ENCODE peak calls at places on chromosomes 12 and 14, in four cellular contexts. K is A549, F is IMR-90, H is HepG2. O is an unnamed sample.

GRCh38 chr12:125069616-125070015 is 4.4 kb downstream of the AACS start:
- DNase-seq in K (no peak), F (no peak), H (no peak), O (no peak)

GRCh38 chr12:124608451-124608870 is 41.0 kb upstream of the NCOR2 start:
- DNase-seq in K (no peak), F (no peak), H (no peak), O (no peak)

GRCh38 chr12:102462803-102463499 is 17.4 kb downstream of the IGF1 start:
- DNase-seq in K (no peak), F (peak), H (no peak), O (no peak)

GRCh38 chr14:68842298-68842697 is 49.4 kb upstream of the ZFP36L1 start:
- DNase-seq in K (no peak), F (peak), H (no peak), O (no peak)

GRCh38 chr12:118061011-118061875 is at the start of gene WSB2:
- DNase-seq in K (peak), F (peak), H (no peak), O (peak)

GRCh38 chr14:32013083-32013482 is 64.0 kb upstream of the ARHGAP5 start:
- DNase-seq in K (no peak), F (no peak), H (peak), O (no peak)

GRCh38 chr14:38662781-38663180 is 406.9 kb upstream of the CLEC14A start:
- DNase-seq in K (no peak), F (no peak), H (no peak), O (no peak)

GRCh38 chr12:66678640-66679268 is at the start of gene GRIP1:
- DNase-seq in K (no peak), F (no peak), H (no peak), O (no peak)

GRCh38 chr12:21483531-21483930 is 17.9 kb downstream of the RECQL start:
- DNase-seq in K (no peak), F (no peak), H (no peak), O (no peak)

GRCh38 chr14:102392506-102392905 is 29.8 kb downstream of the TECPR2 start:
- DNase-seq in K (no peak), F (peak), H (no peak), O (no peak)

GRCh38 chr12:124474709-124475108 is 92.7 kb downstream of the NCOR2 start:
- DNase-seq in K (no peak), F (no peak), H (no peak), O (no peak)

GRCh38 chr12:89353188-89353822 is 1.0 kb upstream of the DUSP6 start:
- DNase-seq in K (peak), F (peak), H (peak), O (no peak)

GRCh38 chr12:64781374-64782029 is 22.3 kb upstream of the GNS start:
- DNase-seq in K (no peak), F (no peak), H (no peak), O (no peak)

GRCh38 chr12:45721374-45721773 is 8.1 kb upstream of the ARID2 start:
- DNase-seq in K (no peak), F (no peak), H (no peak), O (no peak)

GRCh38 chr14:97956944-97957343 is 1159.8 kb downstream of the VRK1 start:
- DNase-seq in K (no peak), F (no peak), H (no peak), O (no peak)

GRCh38 chr14:67735361-67735921 is 33.8 kb downstream of the RDH12 start:
- DNase-seq in K (no peak), F (no peak), H (no peak), O (no peak)

GRCh38 chr12:110079477-110080400 is 31.4 kb upstream of the C12orf76 start:
- DNase-seq in K (peak), F (peak), H (peak), O (peak)

GRCh38 chr12:53940448-53941014 is 1.9 kb downstream of the HOXC13 start:
- DNase-seq in K (no peak), F (no peak), H (no peak), O (no peak)

GRCh38 chr12:105083551-105084105 is 630 bp downstream of the ALDH1L2 start:
- DNase-seq in K (peak), F (peak), H (no peak), O (peak)

GRCh38 chr12:114306646-114307045 is 99.3 kb downstream of the TBX5 start:
- DNase-seq in K (no peak), F (peak), H (no peak), O (no peak)

GRCh38 chr14:56135001-56135400 is 16.8 kb downstream of the PELI2 start:
- DNase-seq in K (no peak), F (no peak), H (no peak), O (no peak)

GRCh38 chr12:122860052-122860853 is 25.0 kb downstream of the HIP1R start:
- DNase-seq in K (peak), F (peak), H (peak), O (peak)

GRCh38 chr12:106642991-106643390 is 60.2 kb downstream of the RFX4 start:
- DNase-seq in K (no peak), F (no peak), H (no peak), O (no peak)

GRCh38 chr14:75542585-75543091 is 20.4 kb downstream of the BATF start:
- DNase-seq in K (no peak), F (no peak), H (no peak), O (peak)
- TF ChIP-seq MAZ in K (no peak), F (no peak), H (no peak), O (no peak)

GRCh38 chr12:95784886-95785285 is 5.7 kb downstream of the NTN4 start:
- DNase-seq in K (no peak), F (no peak), H (no peak), O (no peak)
- H3K4me2 ChIP-seq in K (peak), F (peak), H (no peak), O (no peak)

DNA sequence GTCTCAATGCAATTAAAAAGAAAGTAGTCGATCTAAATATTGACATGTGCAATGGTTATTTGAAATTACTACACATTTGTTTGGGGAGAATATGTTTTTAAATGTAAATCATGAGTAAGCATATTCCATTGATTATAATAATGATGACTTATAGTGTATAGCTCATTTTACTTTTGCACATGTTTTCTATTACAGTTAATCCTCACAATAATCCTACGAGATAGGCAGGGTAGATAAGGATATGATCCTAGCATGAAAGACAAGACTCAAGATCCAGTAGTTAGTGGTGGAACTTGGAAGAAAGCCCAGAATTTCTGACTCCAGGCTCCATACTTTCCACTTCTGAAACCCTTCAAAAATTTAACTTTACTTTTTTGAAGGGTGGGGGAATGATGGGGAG is 94.0 kb downstream of the NAV3 start:
- DNase-seq in K (no peak), F (peak), H (no peak), O (no peak)
- TF ChIP-seq MAZ in K (no peak), F (no peak), H (no peak), O (no peak)

GRCh38 chr12:92032101-92032500 is 113.5 kb downstream of the BTG1 start:
- DNase-seq in K (no peak), F (no peak), H (no peak), O (no peak)

GRCh38 chr12:92034858-92035401 is 110.7 kb downstream of the BTG1 start:
- DNase-seq in K (peak), F (peak), H (peak), O (no peak)

GRCh38 chr12:92032965-92033364 is 112.7 kb downstream of the BTG1 start:
- DNase-seq in K (no peak), F (no peak), H (no peak), O (no peak)

GRCh38 chr12:92035477-92035876 is 110.2 kb downstream of the BTG1 start:
- DNase-seq in K (no peak), F (no peak), H (no peak), O (no peak)

GRCh38 chr12:92034083-92034482 is 111.6 kb downstream of the BTG1 start:
- DNase-seq in K (no peak), F (no peak), H (no peak), O (no peak)
- H3K4me2 ChIP-seq in K (peak), F (no peak), H (no peak), O (no peak)

DNA sequence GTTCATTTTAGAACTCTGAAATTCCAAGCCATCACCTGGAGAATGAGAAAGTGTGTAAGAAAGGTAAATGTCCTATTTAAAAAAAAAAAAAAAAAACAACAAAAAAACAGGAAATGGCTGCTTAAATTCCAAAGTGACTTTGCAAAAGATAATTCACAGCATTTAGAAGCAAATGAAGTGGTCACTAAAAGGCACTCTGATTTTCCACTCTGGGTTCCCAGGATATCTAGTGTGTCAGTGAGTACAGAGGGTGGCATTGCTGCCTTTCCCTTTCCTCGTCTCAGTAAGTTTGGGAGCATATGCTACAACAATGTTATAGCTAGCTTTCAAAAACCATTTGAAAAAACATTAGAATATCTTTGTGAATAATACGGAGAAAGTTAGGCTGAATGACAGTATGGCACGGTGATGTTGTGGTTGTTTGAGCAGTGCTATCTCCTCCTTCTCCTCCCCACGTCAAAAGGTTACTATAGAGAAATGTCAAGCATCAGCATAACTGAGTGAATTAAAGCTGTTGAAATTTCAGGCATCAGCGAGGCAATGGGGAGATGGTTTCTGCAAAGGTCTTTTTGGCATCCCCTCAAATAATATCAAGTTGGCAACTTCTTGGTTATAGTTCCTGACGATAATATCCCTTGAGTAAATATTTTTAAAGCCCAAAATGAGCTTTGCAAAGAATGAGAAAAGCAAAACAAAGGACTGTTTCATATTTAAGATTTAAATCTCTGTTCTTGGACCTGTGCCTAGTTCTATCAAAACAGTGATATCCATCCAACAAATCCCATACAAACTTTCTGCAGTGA is 164.5 kb upstream of the E2F7 start:
- DNase-seq in K (no peak), F (no peak), H (no peak), O (no peak)
- TF ChIP-seq MAZ in K (no peak), F (no peak), H (no peak), O (no peak)

GRCh38 chr14:89243765-89244164 is 173.3 kb downstream of the FOXN3 start:
- DNase-seq in K (no peak), F (no peak), H (no peak), O (no peak)
- H3K4me2 ChIP-seq in K (no peak), F (no peak), H (no peak), O (no peak)

DNA sequence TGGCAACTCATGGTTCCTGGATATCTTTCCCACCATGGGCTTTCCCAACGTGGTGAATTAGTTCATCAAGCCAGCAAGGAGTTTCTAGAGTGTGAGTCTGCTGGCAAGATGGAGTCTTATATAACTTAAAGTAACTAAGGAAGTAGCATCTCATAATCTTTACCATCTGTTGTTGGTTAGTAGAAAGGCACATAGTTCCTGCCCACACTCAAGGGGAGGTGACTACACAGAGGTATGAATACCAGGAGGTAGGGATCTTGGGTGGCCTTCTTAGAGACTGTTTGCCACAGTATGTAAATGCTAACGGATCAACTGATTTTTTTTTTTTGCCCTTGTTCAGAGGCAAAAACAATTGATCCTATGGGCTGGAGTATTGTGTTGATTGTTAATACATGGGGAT is 446.9 kb downstream of the ATP23 start:
- DNase-seq in K (no peak), F (no peak), H (no peak), O (no peak)
- TF ChIP-seq MAZ in K (no peak), F (no peak), H (no peak), O (no peak)